ENCODE peak calls at places on chromosomes 12 and 14, in seven cellular contexts. S is naive thymus-derived CD8-positive, alpha-beta T cell; C is stimulated activated CD4-positive, alpha-beta T cell treated with anti-CD3 and anti-CD28 coated beads, Interleukin-2, amount 100 ng/mL, for 24 hours; Z is endothelial cell of umbilical vein; N is activated CD4-positive, alpha-beta T cell treated with anti-CD3 and anti-CD28 coated beads for 24 hours; E is naive thymus-derived CD4-positive, alpha-beta T cell; R is skeletal muscle cell. M is an unnamed sample.
A peak's percentile ranks its signal among the peaks of the same experiment; 100 is the strongest.

GRCh38 chr14:70000601-70001000 is 121.4 kb downstream of the SMOC1 start:
- DNase-seq in N (no peak), C (no peak), S (no peak), E (no peak), R (no peak), Z (no peak), M (no peak)

GRCh38 chr12:32891956-32892355 is 4.6 kb downstream of the PKP2 start:
- DNase-seq in S (no peak), E (no peak), Z (peak; percentile 7), N (no peak), C (no peak), R (no peak), M (no peak)

GRCh38 chr12:110314308-110314707 is 33.3 kb downstream of the ATP2A2 start:
- DNase-seq in C (no peak), E (no peak), Z (peak; percentile 30), S (no peak), R (peak; percentile 60), N (no peak), M (no peak)

GRCh38 chr12:26378721-26379120 is 183.3 kb downstream of the SSPN start:
- DNase-seq in Z (peak; percentile 89), E (no peak), C (no peak), S (no peak), R (no peak), N (no peak), M (no peak)

GRCh38 chr12:712172-712863 is 40.1 kb upstream of the WNK1 start:
- DNase-seq in N (no peak), R (peak; percentile 62), Z (no peak), E (no peak), S (no peak), C (no peak), M (no peak)

GRCh38 chr12:124454735-124455134 is 112.7 kb downstream of the NCOR2 start:
- DNase-seq in E (no peak), C (no peak), R (no peak), Z (no peak), N (no peak), S (no peak), M (no peak)

GRCh38 chr14:92503756-92504491 is 9.7 kb upstream of the RIN3 start:
- DNase-seq in R (no peak), C (no peak), S (no peak), E (no peak), Z (peak; percentile 16), N (no peak), M (no peak)

GRCh38 chr12:39490500-39491276 is 47.8 kb upstream of the KIF21A start:
- DNase-seq in Z (no peak), S (no peak), N (no peak), R (peak; percentile 89), C (no peak), E (no peak), M (no peak)

GRCh38 chr12:14216405-14217294 is 148.8 kb upstream of the ATF7IP start:
- DNase-seq in E (no peak), R (no peak), N (no peak), C (no peak), Z (peak; percentile 15), S (no peak), M (no peak)